ENCODE peak calls at places on chromosomes 11 and 22, in eight cellular contexts. A is CD4-positive, alpha-beta memory T cell; Q is mesendoderm; W is upper lobe of right lung; P is esophagus squamous epithelium; S is H9; K is psoas muscle; B is transverse colon. F is an unnamed sample.

GRCh38 chr11:64225608-64226506 is at the start of the genes NUDT22 and TRPT1:
- DNase-seq in Q (peak; percentile 85), W (peak; percentile 96), K (peak; percentile 92), B (peak; percentile 96), S (peak; percentile 90), A (peak; percentile 82), P (no peak), F (peak; percentile 95)

GRCh38 chr11:125649465-125650166 is 24.7 kb downstream of the CHEK1 start:
- DNase-seq in A (peak; percentile 30), B (no peak), P (no peak), K (no peak), W (no peak), S (no peak), Q (no peak), F (no peak)

GRCh38 chr22:46528121-46528610 is 9.3 kb downstream of the CELSR1 start:
- DNase-seq in B (no peak), K (no peak), Q (peak; percentile 77), A (no peak), S (no peak), W (no peak), P (no peak), F (no peak)

GRCh38 chr11:124424384-124424921 is at the start of gene OR8B4:
- DNase-seq in Q (no peak), S (no peak), P (no peak), B (no peak), W (no peak), K (no peak), A (no peak), F (no peak)

GRCh38 chr11:118998388-118998717 is 415 bp downstream of the CENATAC start:
- DNase-seq in P (no peak), A (no peak), S (peak; percentile 55), K (no peak), W (no peak), B (peak; percentile 26), Q (peak; percentile 28), F (no peak)

GRCh38 chr22:47691152-47691895 is 928.9 kb downstream of the TBC1D22A start:
- DNase-seq in B (no peak), K (no peak), A (no peak), Q (no peak), P (no peak), S (no peak), W (no peak), F (no peak)

GRCh38 chr11:44861829-44862545 is 88.7 kb downstream of the TP53I11 start:
- DNase-seq in A (peak; percentile 77), W (peak; percentile 75), P (no peak), K (peak; percentile 68), B (peak; percentile 68), S (peak; percentile 83), Q (peak; percentile 99), F (peak; percentile 64)

GRCh38 chr11:116240661-116241060 is 532.1 kb downstream of the BUD13 start:
- DNase-seq in K (no peak), S (no peak), P (no peak), B (no peak), A (no peak), W (no peak), Q (no peak), F (no peak)

GRCh38 chr22:48493733-48494132 is 1333.9 kb downstream of the BRD1 start:
- DNase-seq in P (no peak), Q (no peak), K (no peak), A (no peak), B (no peak), W (peak; percentile 41), S (peak; percentile 22), F (no peak)

GRCh38 chr22:48606684-48607307 is 1220.9 kb downstream of the BRD1 start:
- DNase-seq in Q (no peak), P (no peak), K (no peak), W (no peak), A (no peak), S (no peak), B (no peak), F (no peak)

GRCh38 chr22:48333816-48334735 is 1493.6 kb downstream of the BRD1 start:
- DNase-seq in B (no peak), A (no peak), K (no peak), P (no peak), S (no peak), W (no peak), Q (no peak), F (no peak)

GRCh38 chr11:125210112-125210511 is 45.6 kb downstream of the PKNOX2 start:
- DNase-seq in Q (peak; percentile 50), B (no peak), W (peak; percentile 33), P (no peak), S (no peak), A (no peak), K (no peak), F (no peak)

GRCh38 chr22:31556627-31557203 is 60.4 kb downstream of the SFI1 start:
- DNase-seq in A (peak; percentile 24), B (no peak), W (no peak), S (no peak), Q (peak; percentile 41), P (no peak), K (no peak), F (peak; percentile 45)

GRCh38 chr11:6611092-6612007 is 666 bp downstream of the TAF10 start:
- DNase-seq in P (no peak), Q (peak; percentile 43), W (no peak), A (no peak), B (peak; percentile 35), S (peak; percentile 27), K (peak; percentile 57), F (no peak)

GRCh38 chr11:6608726-6609501 is 3.1 kb downstream of the TAF10 start:
- DNase-seq in W (no peak), P (no peak), B (no peak), K (no peak), S (peak; percentile 20), A (no peak), Q (no peak), F (no peak)

GRCh38 chr11:6612008-6612815 is at the start of gene TAF10:
- DNase-seq in K (peak; percentile 98), A (peak; percentile 95), Q (peak; percentile 97), W (peak; percentile 99), S (peak; percentile 96), P (peak; percentile 78), B (peak; percentile 98), F (peak; percentile 97)

GRCh38 chr11:6609502-6610015 is 2.5 kb downstream of the TAF10 start:
- DNase-seq in A (no peak), P (no peak), W (no peak), S (peak; percentile 2), B (no peak), K (no peak), Q (no peak), F (no peak)

DNA sequence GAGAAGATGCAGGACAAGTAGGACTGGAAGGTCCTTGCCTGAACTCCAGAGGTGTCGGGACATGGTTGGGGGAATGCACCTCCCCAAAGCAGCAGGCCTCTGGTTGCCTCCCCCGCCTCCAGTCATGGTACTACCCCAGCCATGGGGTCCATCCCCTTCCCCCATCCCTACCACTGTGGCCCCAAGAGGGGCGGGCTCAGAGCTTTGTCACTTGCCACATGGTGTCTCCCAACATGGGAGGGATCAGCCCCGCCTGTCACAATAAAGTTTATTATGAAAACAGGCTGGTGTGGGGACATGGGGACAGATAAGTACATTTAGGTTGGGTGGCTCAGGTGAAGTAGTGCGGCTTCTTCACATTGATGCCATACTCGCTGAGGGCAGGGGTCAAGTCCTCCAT is 1.4 kb downstream of the TAF10 start:
- DNase-seq in Q (no peak), K (no peak), A (no peak), W (no peak), P (no peak), B (no peak), S (peak; percentile 26), F (no peak)
- H3K4me1 ChIP-seq in Q (peaks cover 6% of the 10 kb centered on the region), K (peaks cover 48% of the 10 kb centered on the region), A (peaks cover 62% of the 10 kb centered on the region), W (peaks cover 40% of the 10 kb centered on the region), P (peaks cover 48% of the 10 kb centered on the region), B (peaks cover 71% of the 10 kb centered on the region), S (no peaks in the 10 kb centered on the region), F (peaks cover 19% of the 10 kb centered on the region)

GRCh38 chr11:62789576-62789975 is 2.2 kb downstream of the TMEM223 start:
- DNase-seq in A (no peak), B (no peak), S (no peak), W (no peak), P (no peak), Q (no peak), K (no peak), F (no peak)
- H3K4me1 ChIP-seq in A (peaks cover 55% of the 10 kb centered on the region), B (peaks cover 53% of the 10 kb centered on the region), S (no peaks in the 10 kb centered on the region), W (peaks cover 44% of the 10 kb centered on the region), P (peaks cover 40% of the 10 kb centered on the region), Q (peaks cover 5% of the 10 kb centered on the region), K (peaks cover 34% of the 10 kb centered on the region), F (peaks cover 9% of the 10 kb centered on the region)

DNA sequence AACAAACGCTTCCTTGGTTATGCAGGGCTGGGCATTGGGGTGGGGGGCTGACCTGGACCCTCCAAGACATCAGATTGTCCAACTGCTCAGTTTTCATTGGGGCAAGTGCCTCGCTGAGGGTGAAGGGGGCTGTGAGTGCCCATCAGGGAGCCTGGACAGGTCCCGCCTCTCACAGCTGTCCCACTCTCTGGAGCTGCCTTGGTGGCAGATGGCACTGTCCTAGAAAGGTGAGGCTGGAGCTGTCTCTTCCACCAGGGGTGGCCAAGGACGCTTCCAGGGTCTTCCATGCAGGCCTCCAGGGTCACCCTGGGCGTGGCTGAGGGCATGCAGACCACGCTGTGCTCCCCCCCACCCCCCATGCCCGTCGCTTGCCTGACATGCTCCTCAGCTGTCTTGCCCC is 53.4 kb upstream of the CCDC188 start:
- DNase-seq in P (no peak), A (no peak), K (no peak), W (no peak), B (no peak), Q (no peak), S (no peak), F (no peak)
- H3K4me1 ChIP-seq in P (peaks cover 39% of the 10 kb centered on the region), A (peaks cover 29% of the 10 kb centered on the region), K (peaks cover 5% of the 10 kb centered on the region), W (peaks cover 41% of the 10 kb centered on the region), B (peaks cover 25% of the 10 kb centered on the region), Q (peaks cover 15% of the 10 kb centered on the region), S (no peaks in the 10 kb centered on the region), F (peaks cover 18% of the 10 kb centered on the region)

GRCh38 chr22:36359172-36359973 is 28.4 kb downstream of the MYH9 start:
- DNase-seq in K (no peak), A (no peak), B (no peak), S (no peak), Q (no peak), P (no peak), W (no peak), F (no peak)

GRCh38 chr22:36360011-36360410 is 27.8 kb downstream of the MYH9 start:
- DNase-seq in K (no peak), A (no peak), Q (peak; percentile 92), S (no peak), P (no peak), B (no peak), W (no peak), F (no peak)

GRCh38 chr22:36362819-36363377 is 24.9 kb downstream of the MYH9 start:
- DNase-seq in W (no peak), P (no peak), Q (no peak), S (no peak), K (no peak), B (no peak), A (no peak), F (no peak)

GRCh38 chr22:36362077-36362476 is 25.7 kb downstream of the MYH9 start:
- DNase-seq in P (no peak), A (no peak), S (no peak), B (no peak), K (no peak), W (no peak), Q (no peak), F (no peak)

DNA sequence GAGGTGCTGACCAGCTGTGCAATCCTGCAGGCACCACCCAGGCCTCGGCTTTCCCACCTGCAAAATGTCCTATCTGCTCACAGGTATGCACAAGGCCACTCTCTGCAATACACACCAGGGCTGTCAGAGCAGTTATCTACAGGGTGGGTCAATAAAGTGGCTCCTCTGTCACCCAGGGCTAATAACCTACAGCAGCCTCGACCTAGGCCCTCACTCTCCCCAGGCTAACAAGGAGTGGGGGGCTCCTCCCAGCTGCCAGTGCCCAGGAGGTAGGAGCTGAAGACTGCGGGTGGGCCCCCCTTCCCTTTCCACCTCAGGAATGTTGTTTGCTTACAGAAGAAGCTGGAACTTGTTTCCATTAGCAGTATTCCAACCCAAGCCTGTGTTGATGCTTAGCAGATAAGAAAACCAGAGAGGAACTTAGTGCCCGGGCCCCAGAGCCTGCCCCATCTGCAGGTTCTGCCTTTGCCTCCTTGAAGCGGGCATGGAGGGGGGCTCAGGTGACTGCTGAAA is 26.8 kb downstream of the MYH9 start:
- DNase-seq in W (no peak), S (no peak), K (no peak), A (no peak), Q (peak; percentile 83), P (no peak), B (no peak), F (no peak)
- H3K4me1 ChIP-seq in W (peaks cover 97% of the 10 kb centered on the region), S (peaks cover 36% of the 10 kb centered on the region), K (peaks cover 75% of the 10 kb centered on the region), A (peaks cover 100% of the 10 kb centered on the region), Q (peaks cover 21% of the 10 kb centered on the region), P (peaks cover 98% of the 10 kb centered on the region), B (peaks cover 96% of the 10 kb centered on the region), F (peaks cover 12% of the 10 kb centered on the region)